ENCODE peak calls at places on chromosome 21, in six cellular contexts. A is mammary epithelial cell, W is fibroblast of lung, T is left lung, F is esophagus muscularis mucosa, I is WERI-Rb-1. O is an unnamed sample. For H3K9me3, the result is how much of the 10 kb centered on the place peaks cover.

GRCh38 chr21:14096577-14096976 is 114.2 kb downstream of the LIPI start:
- DNase-seq in I (no peak), F (peak), W (no peak), A (no peak), T (no peak), O (no peak)

GRCh38 chr21:18602711-18603110 is 199.1 kb upstream of the TMPRSS15 start:
- DNase-seq in I (no peak), A (no peak), F (no peak), T (no peak), W (no peak), O (no peak)

GRCh38 chr21:17775431-17776126 is 43.6 kb downstream of the C21orf91 start:
- DNase-seq in T (peak), F (no peak), A (no peak), W (no peak), I (no peak), O (peak)

GRCh38 chr21:9767592-9768375 is 753.6 kb upstream of the TPTE start:
- DNase-seq in A (no peak), F (no peak), I (no peak), T (peak), W (no peak), O (no peak)

GRCh38 chr21:34039678-34040382 is 33.5 kb upstream of the MRPS6 start:
- DNase-seq in F (no peak), A (no peak), T (no peak), I (no peak), W (no peak), O (no peak)

GRCh38 chr21:32048353-32048752 is 175.5 kb downstream of the HUNK start:
- DNase-seq in T (no peak), A (no peak), I (no peak), W (no peak), F (no peak), O (no peak)

GRCh38 chr21:20882462-20883415 is 115.5 kb upstream of the NCAM2 start:
- DNase-seq in I (peak), T (no peak), W (peak), A (no peak), F (no peak), O (no peak)

GRCh38 chr21:33028271-33028670 is 2.5 kb downstream of the OLIG2 start:
- DNase-seq in F (no peak), T (no peak), I (no peak), W (no peak), A (no peak), O (no peak)

GRCh38 chr21:40067751-40068150 is 200.5 kb downstream of the PCP4 start:
- DNase-seq in F (no peak), W (no peak), T (no peak), I (no peak), A (no peak), O (no peak)

GRCh38 chr21:37792046-37792445 is 124.2 kb downstream of the KCNJ6 start:
- DNase-seq in F (no peak), T (no peak), W (peak), I (no peak), A (no peak), O (no peak)

GRCh38 chr21:17462276-17462981 is 50.4 kb upstream of the CXADR start:
- DNase-seq in F (no peak), W (no peak), I (no peak), T (no peak), A (no peak), O (no peak)

GRCh38 chr21:35611752-35612151 is 448.6 kb downstream of the SETD4 start:
- DNase-seq in A (peak), W (no peak), F (no peak), T (no peak), I (no peak), O (no peak)

GRCh38 chr21:42755766-42756579 is 102.6 kb downstream of the PDE9A start:
- DNase-seq in W (no peak), I (no peak), A (no peak), T (peak), F (no peak), O (no peak)

GRCh38 chr21:42756580-42757250 is 103.3 kb downstream of the PDE9A start:
- DNase-seq in A (no peak), W (no peak), T (peak), F (no peak), I (no peak), O (no peak)

GRCh38 chr21:42755031-42755665 is 101.7 kb downstream of the PDE9A start:
- DNase-seq in T (peak), F (no peak), I (no peak), A (no peak), W (no peak), O (no peak)

GRCh38 chr21:42753804-42754203 is 100.4 kb downstream of the PDE9A start:
- DNase-seq in I (no peak), F (no peak), A (no peak), W (no peak), T (peak), O (no peak)

GRCh38 chr21:42754270-42754933 is 101.0 kb downstream of the PDE9A start:
- DNase-seq in T (peak), F (no peak), I (no peak), A (no peak), W (no peak), O (no peak)
- H3K9me3 ChIP-seq in T (under half), F (under half), I (under half), A (under half), W (under half), O (under half)

DNA sequence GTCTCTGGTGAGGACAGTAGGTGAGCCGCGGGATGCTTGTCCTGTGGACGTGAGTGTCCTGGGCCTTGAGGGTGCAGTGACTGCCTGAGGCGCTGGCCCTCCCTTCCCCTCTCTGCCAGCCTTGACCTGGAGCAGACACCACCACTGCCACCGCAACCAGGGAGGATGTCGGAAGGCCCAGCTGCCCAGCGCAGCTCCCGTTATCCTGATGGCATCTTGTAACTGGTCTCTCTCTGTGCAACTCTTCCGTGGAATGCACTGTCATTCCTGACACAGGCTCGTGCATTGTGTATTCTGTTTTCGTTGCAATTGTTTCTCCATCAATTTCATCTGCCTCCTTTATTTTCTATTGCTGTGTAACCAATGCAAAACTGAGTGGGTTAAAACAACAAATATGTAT is 118.2 kb downstream of the PCBP3 start:
- DNase-seq in I (no peak), T (no peak), W (no peak), A (no peak), F (no peak), O (no peak)
- H3K9me3 ChIP-seq in I (under half), T (under half), W (under half), A (under half), F (under half), O (under half)

GRCh38 chr21:30209571-30209970 is 6.3 kb downstream of the CLDN8 start:
- DNase-seq in F (no peak), T (no peak), W (no peak), A (no peak), I (no peak), O (no peak)
- H3K9me3 ChIP-seq in F (under half), T (under half), W (under half), A (under half), I (under half), O (under half)

GRCh38 chr21:43731891-43732711 is 13.2 kb downstream of the PDXK start:
- DNase-seq in F (no peak), A (no peak), W (peak), I (no peak), T (no peak), O (no peak)
- H3K9me3 ChIP-seq in F (under half), A (under half), W (under half), I (under half), T (under half), O (under half)

GRCh38 chr21:43699933-43700599 is 18.9 kb upstream of the PDXK start:
- DNase-seq in F (no peak), A (no peak), I (no peak), W (no peak), T (peak), O (no peak)
- H3K9me3 ChIP-seq in F (under half), A (under half), I (under half), W (under half), T (under half), O (under half)

GRCh38 chr21:41962425-41962966 is 8.7 kb upstream of the C2CD2 start:
- DNase-seq in F (no peak), I (no peak), A (no peak), T (no peak), W (no peak), O (no peak)

GRCh38 chr21:41961753-41962152 is 7.9 kb upstream of the C2CD2 start:
- DNase-seq in W (no peak), T (no peak), A (no peak), F (no peak), I (no peak), O (no peak)

GRCh38 chr21:41960386-41960785 is 6.6 kb upstream of the C2CD2 start:
- DNase-seq in W (no peak), F (no peak), A (no peak), T (no peak), I (no peak), O (no peak)

GRCh38 chr21:41958886-41959563 is 5.2 kb upstream of the C2CD2 start:
- DNase-seq in A (peak), T (no peak), F (no peak), W (no peak), I (no peak), O (no peak)

GRCh38 chr21:41961282-41961701 is 7.5 kb upstream of the C2CD2 start:
- DNase-seq in I (no peak), A (no peak), W (peak), F (no peak), T (no peak), O (no peak)
- H3K9me3 ChIP-seq in I (under half), A (under half), W (under half), F (under half), T (under half), O (under half)